ENCODE peak calls at places on chromosomes 7 and 10, in seven cellular contexts. A is GM23338, I is sigmoid colon, T is H1, P is stomach, B is SK-N-SH, J is Panc1. V is an unnamed sample.

GRCh38 chr10:7706534-7707073 is 3.5 kb downstream of the ITIH2 start:
- DNase-seq in A (no peak), I (no peak), J (no peak), T (no peak), P (no peak), B (no peak), V (no peak)

GRCh38 chr10:91051834-91052233 is 130.9 kb upstream of the ANKRD1 start:
- DNase-seq in B (no peak), J (no peak), T (no peak), P (no peak), A (no peak), I (peak), V (no peak)

GRCh38 chr10:5932345-5932744 is 42.3 kb downstream of the FBH1 start:
- DNase-seq in A (no peak), J (no peak), P (no peak), I (peak), T (no peak), B (no peak), V (no peak)

GRCh38 chr7:148093375-148094166 is 497.0 kb upstream of the C7orf33 start:
- DNase-seq in T (no peak), J (no peak), I (no peak), A (no peak), B (no peak), P (no peak), V (no peak)

GRCh38 chr10:120940299-120940900 is 89.2 kb downstream of the WDR11 start:
- DNase-seq in A (peak), J (no peak), T (no peak), P (no peak), B (no peak), I (peak), V (no peak)

GRCh38 chr7:17302575-17303142 is 4.2 kb downstream of the AHR start:
- DNase-seq in A (peak), I (no peak), P (no peak), B (no peak), J (no peak), T (no peak), V (no peak)

GRCh38 chr10:31134303-31134928 is 102.8 kb upstream of the ZNF438 start:
- DNase-seq in J (no peak), P (no peak), I (no peak), T (no peak), B (no peak), A (peak), V (no peak)

GRCh38 chr10:132095403-132096113 is 29.8 kb downstream of the JAKMIP3 start:
- DNase-seq in P (peak), B (no peak), I (no peak), T (no peak), J (no peak), A (no peak), V (no peak)

GRCh38 chr7:32088336-32088975 is 18.2 kb upstream of the PDE1C start:
- DNase-seq in P (no peak), T (no peak), J (no peak), I (no peak), A (no peak), B (no peak), V (no peak)

GRCh38 chr7:131548371-131548770 is 8.1 kb downstream of the PODXL start:
- DNase-seq in I (no peak), P (no peak), A (no peak), J (no peak), B (no peak), T (no peak), V (peak)

GRCh38 chr7:30459591-30460245 is 18.9 kb downstream of the NOD1 start:
- DNase-seq in A (no peak), J (no peak), T (no peak), B (peak), I (peak), P (no peak), V (no peak)

GRCh38 chr10:44293306-44293778 is 91.6 kb downstream of the CXCL12 start:
- DNase-seq in J (no peak), A (peak), P (no peak), T (no peak), I (no peak), B (no peak), V (no peak)
- H3K4me3 ChIP-seq in J (no peak), A (peak), P (no peak), T (peak), I (peak), B (no peak), V (no peak)

GRCh38 chr7:118182618-118183253 is 1.2 kb upstream of the LSM8 start:
- DNase-seq in T (no peak), I (no peak), B (no peak), A (no peak), J (no peak), P (no peak), V (no peak)
- TF ChIP-seq POLR2AphosphoS5 in T (no peak), I (no peak), B (no peak), A (no peak), J (no peak), P (no peak), V (no peak)

DNA sequence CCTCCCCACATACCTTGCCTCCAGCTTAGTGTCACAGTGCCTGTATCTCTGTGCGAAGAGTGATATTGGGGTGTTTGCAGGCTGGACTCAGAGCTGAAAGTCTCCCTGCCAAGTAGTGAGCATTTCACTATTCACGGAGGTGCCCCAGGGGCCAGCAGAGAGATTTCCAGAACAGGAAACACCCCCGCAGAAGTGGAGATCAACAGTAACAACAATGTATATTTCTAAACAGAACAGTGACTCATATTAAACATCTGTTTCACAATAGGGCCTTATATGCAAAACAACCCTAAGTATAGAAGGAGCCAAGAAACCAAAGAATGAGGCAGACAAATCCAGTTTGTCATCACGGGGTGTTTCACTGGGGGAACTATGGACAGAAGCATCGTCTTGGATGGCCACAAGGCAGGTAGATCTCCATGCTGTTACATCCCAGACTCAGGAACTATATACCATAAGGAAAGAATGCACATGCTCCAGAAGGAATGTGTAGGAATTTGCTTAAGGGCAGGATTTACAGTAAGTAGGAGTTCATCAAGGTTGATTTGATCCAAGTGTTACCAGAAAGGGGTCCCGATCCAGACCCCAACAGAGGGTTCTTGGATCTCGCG is 29.3 kb upstream of the CCL24 start:
- DNase-seq in I (no peak), J (peak), B (no peak), A (no peak), P (peak), T (no peak), V (no peak)
- H3K4me3 ChIP-seq in I (no peak), J (no peak), B (no peak), A (no peak), P (no peak), T (no peak), V (peak)

DNA sequence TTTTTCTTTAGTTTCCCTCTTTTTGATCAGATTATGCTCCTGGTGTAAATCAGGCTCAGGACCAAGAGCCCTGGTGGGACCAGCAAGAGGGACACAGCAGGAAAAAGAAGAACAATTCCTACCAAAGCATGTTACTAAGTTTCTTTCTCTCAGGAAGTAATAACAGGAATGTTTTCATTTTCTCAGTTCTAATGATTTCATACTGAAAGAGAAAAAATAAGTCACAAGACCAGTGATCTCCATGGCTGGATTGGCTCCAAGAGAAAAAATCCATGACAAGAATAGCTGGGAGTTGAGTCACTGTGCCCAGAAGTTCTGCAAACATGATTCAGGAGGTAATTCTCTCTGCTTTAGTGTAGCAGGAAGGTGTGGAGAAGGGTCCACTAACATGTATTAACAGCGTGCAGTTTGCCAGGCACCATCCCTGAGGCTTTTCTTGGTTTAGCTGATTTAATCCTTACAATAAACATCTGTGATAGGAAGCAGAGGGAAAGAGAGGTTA is 23.8 kb upstream of the IFIT2 start:
- DNase-seq in I (peak), A (no peak), B (peak), J (peak), P (no peak), T (no peak), V (no peak)
- TF ChIP-seq POLR2AphosphoS5 in I (peak), A (no peak), B (peak), J (peak), P (peak), T (no peak), V (no peak)

GRCh38 chr10:80458263-80458625 is 4.1 kb downstream of the TSPAN14 start:
- DNase-seq in B (no peak), I (no peak), P (no peak), A (no peak), J (no peak), T (no peak), V (no peak)

GRCh38 chr10:80455461-80456345 is 1.6 kb downstream of the TSPAN14 start:
- DNase-seq in A (no peak), I (no peak), T (no peak), P (no peak), B (no peak), J (no peak), V (no peak)

GRCh38 chr10:80458638-80459037 is 4.5 kb downstream of the TSPAN14 start:
- DNase-seq in B (peak), I (no peak), J (no peak), T (no peak), A (no peak), P (no peak), V (no peak)

GRCh38 chr10:80459047-80459865 is 5.1 kb downstream of the TSPAN14 start:
- DNase-seq in I (peak), P (peak), J (no peak), B (peak), T (no peak), A (peak), V (peak)

GRCh38 chr10:80457554-80458262 is 3.6 kb downstream of the TSPAN14 start:
- DNase-seq in J (no peak), I (no peak), B (no peak), T (no peak), P (no peak), A (peak), V (peak)
- H3K4me3 ChIP-seq in J (no peak), I (no peak), B (no peak), T (no peak), P (no peak), A (no peak), V (no peak)